ENCODE peak calls at places on chromosomes 3 and 15, in five cellular contexts. E is A549, M is H1, R is transverse colon, J is spleen. L is an unnamed sample.

GRCh38 chr3:15439476-15439875 is 12.1 kb downstream of the EAF1 start:
- DNase-seq in E (no peak), R (no peak), M (no peak), J (no peak), L (no peak)

GRCh38 chr15:25900901-25901300 is 37.8 kb upstream of the ATP10A start:
- DNase-seq in M (no peak), R (no peak), E (peak; percentile 31), J (no peak), L (no peak)

GRCh38 chr3:183954875-183955274 is 62.8 kb downstream of the ABCC5 start:
- DNase-seq in R (no peak), J (no peak), M (peak; percentile 23), E (no peak), L (no peak)

GRCh38 chr3:183381179-183381578 is 47.2 kb downstream of the MCF2L2 start:
- DNase-seq in J (no peak), E (no peak), M (no peak), R (no peak), L (no peak)

GRCh38 chr3:133938770-133939495 is 43.3 kb upstream of the RAB6B start:
- DNase-seq in R (no peak), M (no peak), J (peak; percentile 69), E (no peak), L (no peak)

GRCh38 chr15:83498801-83499200 is 51.7 kb downstream of the SH3GL3 start:
- DNase-seq in E (no peak), J (no peak), M (peak; percentile 66), R (no peak), L (no peak)

GRCh38 chr15:25830844-25831443 is 32.2 kb downstream of the ATP10A start:
- DNase-seq in R (peak; percentile 22), E (peak; percentile 69), M (no peak), J (no peak), L (no peak)

GRCh38 chr3:114569186-114569585 is 275.4 kb downstream of the TIGIT start:
- DNase-seq in M (no peak), J (no peak), E (no peak), R (no peak), L (no peak)

GRCh38 chr15:77186518-77187095 is 115.7 kb upstream of the TSPAN3 start:
- DNase-seq in E (peak; percentile 42), J (no peak), R (no peak), M (no peak), L (no peak)

GRCh38 chr15:59174846-59175831 is 31.5 kb upstream of the LDHAL6B start:
- DNase-seq in J (no peak), R (peak; percentile 63), E (peak; percentile 87), M (peak; percentile 17), L (peak; percentile 23)

GRCh38 chr3:52615178-52615577 is 70.5 kb downstream of the PBRM1 start:
- DNase-seq in R (no peak), J (no peak), E (no peak), M (no peak), L (no peak)

GRCh38 chr3:155230382-155230781 is 63.1 kb downstream of the STRIT1 start:
- DNase-seq in J (no peak), R (no peak), E (no peak), M (no peak), L (no peak)

GRCh38 chr3:13313813-13314212 is 106.3 kb downstream of the NUP210 start:
- DNase-seq in R (no peak), M (no peak), J (no peak), E (no peak), L (no peak)

GRCh38 chr3:59451041-59451763 is 401.4 kb upstream of the CFAP20DC start:
- DNase-seq in R (peak; percentile 38), J (no peak), M (no peak), E (no peak), L (peak; percentile 23)

GRCh38 chr3:156010829-156011228 is 109.5 kb upstream of the KCNAB1 start:
- DNase-seq in E (peak; percentile 55), J (no peak), R (no peak), M (no peak), L (no peak)

GRCh38 chr3:71389911-71390573 is 193.5 kb downstream of the FOXP1 start:
- DNase-seq in E (peak; percentile 41), J (peak; percentile 78), M (peak; percentile 29), R (peak; percentile 67), L (no peak)

GRCh38 chr3:160373655-160374054 is 25.4 kb downstream of the IFT80 start:
- DNase-seq in R (no peak), E (no peak), J (no peak), M (no peak), L (no peak)

GRCh38 chr3:4799266-4800256 is 179.7 kb upstream of the BHLHE40 start:
- DNase-seq in M (no peak), R (no peak), J (no peak), E (no peak), L (no peak)

GRCh38 chr3:135927170-135927569 is 38.4 kb upstream of the PPP2R3A start:
- DNase-seq in J (no peak), R (no peak), E (no peak), M (no peak), L (no peak)

GRCh38 chr3:23916886-23917815 is at the start of the genes NKIRAS1 and RPL15:
- DNase-seq in R (peak; percentile 98), E (peak; percentile 97), M (peak; percentile 92), J (peak; percentile 99), L (peak; percentile 88)
- TF ChIP-seq POLR2A in R (peak; percentile 99), E (peak; percentile 99), M (peak; percentile 99), J (peak; percentile 43), L (peak; percentile 100)

GRCh38 chr15:63502843-63503738 is 1.3 kb upstream of the USP3 start:
- DNase-seq in M (no peak), R (peak; percentile 96), J (peak; percentile 97), E (peak; percentile 99), L (peak; percentile 51)
- TF ChIP-seq POLR2A in M (no peak), R (peak; percentile 71), J (peak; percentile 59), E (peak; percentile 39), L (no peak)

DNA sequence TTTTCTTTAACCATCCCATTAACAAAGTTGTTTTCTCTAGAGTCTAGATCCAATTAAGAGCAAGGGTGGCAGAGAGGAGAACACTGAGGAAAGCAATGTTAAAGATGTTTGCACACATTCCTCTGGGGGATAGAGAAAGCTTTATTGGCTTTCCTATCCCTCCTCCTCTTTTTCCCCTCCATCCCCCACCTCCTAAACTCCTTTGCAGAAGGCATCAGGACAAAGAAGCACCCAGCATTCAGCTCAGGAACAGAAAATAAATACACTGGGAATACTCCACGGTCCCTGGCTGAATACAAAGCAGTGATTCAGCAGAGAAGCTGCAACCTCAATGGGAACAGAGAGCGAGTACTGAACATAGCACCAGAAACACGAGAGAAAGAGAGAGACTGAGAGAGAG is 21.9 kb downstream of the LSAMP start:
- DNase-seq in J (no peak), R (no peak), M (no peak), E (no peak), L (no peak)
- TF ChIP-seq POLR2A in J (no peak), R (no peak), M (no peak), E (no peak), L (no peak)

DNA sequence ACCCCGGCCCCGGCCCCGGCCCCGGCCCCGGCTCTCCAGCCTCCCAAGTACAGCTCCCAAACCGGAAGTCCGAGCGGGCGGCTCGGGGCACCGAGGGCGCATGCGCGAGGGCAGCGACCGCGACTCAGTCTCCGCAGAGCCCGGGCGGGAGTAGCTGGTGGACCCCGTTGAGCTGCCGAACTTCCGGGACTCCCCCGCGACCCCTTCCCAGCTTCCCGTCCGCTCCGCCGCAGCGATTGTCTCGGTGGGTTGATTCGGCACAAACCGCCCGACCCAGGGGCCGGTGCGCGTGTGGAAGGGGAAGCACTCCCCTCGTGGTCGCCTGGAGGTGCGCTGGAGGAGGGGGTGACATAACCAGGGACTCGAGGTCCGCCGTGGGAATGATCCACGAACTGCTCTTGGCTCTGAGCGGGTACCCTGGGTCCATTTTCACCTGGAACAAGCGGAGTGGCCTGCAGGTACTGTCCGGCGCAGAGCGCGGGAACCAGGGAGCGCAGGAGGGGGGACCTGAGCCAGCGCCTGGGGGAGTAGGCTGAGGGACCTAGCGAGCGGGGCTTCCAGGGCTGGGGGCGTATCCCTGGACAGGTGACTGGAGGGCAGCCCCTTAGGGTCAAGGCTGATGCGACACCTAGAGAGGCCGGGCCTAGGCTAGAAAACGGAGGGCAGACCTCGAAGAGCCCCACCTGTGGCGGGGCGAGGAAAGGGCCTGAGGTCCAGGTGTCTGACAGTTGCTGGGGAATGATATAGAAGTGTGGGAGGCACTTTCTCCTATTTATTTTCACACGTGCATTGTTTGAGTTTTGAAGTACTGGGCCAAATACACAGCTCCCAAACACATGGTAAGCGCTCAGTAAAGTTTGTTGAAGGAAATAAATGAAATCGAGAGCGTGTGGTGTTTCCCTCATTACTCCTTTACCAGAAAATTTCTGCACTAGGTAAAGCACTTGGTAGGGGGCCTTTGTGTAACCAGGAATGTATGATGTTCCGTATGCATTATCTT is at the start of the genes TUBGCP4 and ZSCAN29:
- DNase-seq in R (peak; percentile 81), E (peak; percentile 76), J (peak; percentile 96), M (peak; percentile 73), L (peak; percentile 96)
- TF ChIP-seq POLR2A in R (peak; percentile 59), E (peak; percentile 58), J (no peak), M (peak; percentile 23), L (peak; percentile 75)

GRCh38 chr15:85582719-85583089 is 202.3 kb downstream of the AKAP13 start:
- DNase-seq in R (peak; percentile 75), M (no peak), J (peak; percentile 91), E (no peak), L (no peak)
- TF ChIP-seq POLR2A in R (peak; percentile 43), M (no peak), J (no peak), E (no peak), L (peak; percentile 49)

DNA sequence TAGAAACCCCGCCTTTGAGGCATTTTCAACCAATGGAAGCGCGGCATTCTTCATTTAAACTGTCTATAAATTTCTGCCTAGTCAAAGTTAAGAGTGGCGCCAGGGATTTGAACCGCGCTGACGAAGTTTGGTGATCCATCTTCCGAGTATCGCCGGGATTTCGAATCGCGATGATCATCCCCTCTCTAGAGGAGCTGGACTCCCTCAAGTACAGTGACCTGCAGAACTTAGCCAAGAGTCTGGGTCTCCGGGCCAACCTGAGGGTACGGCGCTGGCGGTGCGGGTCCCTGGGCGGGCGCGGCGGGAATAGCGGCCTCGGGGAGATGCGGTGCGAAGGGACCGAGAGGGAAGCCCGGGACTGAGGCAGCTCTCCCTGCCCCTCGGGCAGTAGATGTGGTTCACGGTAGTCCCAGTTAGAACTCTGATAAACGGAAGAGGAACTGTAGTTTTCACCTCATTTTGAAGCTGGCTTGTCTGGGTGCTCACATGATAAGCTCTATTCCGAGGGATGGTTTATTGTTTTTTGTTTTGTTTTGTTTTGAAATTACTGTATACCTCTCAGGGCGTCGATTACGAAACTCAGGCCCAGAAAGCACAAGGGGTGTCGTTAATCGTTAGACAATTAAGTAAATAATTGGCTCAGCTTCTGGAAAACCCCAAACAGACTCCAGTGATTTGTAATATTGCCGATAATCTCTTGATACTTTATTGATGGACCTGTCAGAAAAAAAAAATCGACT is at the start of gene NUSAP1:
- DNase-seq in M (no peak), J (peak; percentile 88), R (no peak), E (no peak), L (peak; percentile 25)
- TF ChIP-seq POLR2A in M (peak; percentile 84), J (no peak), R (peak; percentile 51), E (peak; percentile 55), L (peak; percentile 88)

DNA sequence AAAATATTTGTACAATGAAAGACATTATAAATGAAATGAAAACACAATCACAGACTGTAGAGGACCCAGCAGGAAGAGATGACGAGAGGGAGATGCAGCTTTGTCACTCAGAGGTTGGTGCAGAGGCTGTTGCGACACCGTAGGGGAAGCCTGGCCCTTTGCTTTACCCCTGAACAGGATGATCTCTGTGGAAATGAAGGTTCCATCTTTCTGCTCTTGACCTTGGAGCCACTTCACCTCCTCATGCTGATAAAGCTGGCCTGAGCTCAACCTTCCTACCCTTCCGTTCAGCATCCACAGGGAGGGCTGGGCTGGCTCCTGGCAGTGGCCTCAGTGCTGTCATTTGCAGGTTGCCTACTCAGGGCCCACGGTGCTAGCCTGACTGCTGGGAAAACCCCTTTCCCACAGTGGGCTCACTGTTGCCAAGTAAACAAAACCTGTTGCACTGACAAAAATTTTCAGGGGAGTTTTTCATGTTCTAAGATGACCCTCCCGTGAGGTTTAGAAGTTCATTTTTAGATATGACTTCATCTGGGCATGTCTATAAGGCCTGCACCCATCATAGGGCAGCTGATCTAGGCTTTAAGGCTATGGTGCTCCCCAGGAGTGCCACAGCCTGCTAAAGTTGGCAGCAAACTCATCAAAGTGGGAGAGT is 3.0 kb upstream of the CD80 start:
- DNase-seq in J (no peak), R (no peak), E (no peak), M (no peak), L (no peak)
- TF ChIP-seq POLR2A in J (no peak), R (no peak), E (no peak), M (no peak), L (peak; percentile 96)